ENCODE peak calls at places on chromosomes 12 and 14, in nine cellular contexts. T is fibroblast of lung; S is ovary; L is GM23248; O is A549; P is CD4-positive, CD25-positive, alpha-beta regulatory T cell; K is Peyer's patch; Z is naive thymus-derived CD4-positive, alpha-beta T cell; D is colonic mucosa. Y is an unnamed sample. For H3K4me1 and H3K9me3, the result is how much of the 10 kb centered on the place peaks cover.

GRCh38 chr12:2244013-2244861 is 191.4 kb downstream of the CACNA1C start:
- DNase-seq in T (peak), S (no peak), L (peak), O (no peak), P (no peak), K (no peak), Z (no peak), D (no peak), Y (no peak)

GRCh38 chr14:99751539-99752485 is 41.4 kb upstream of the EML1 start:
- DNase-seq in T (peak), S (no peak), L (peak), O (no peak), P (no peak), K (no peak), Z (no peak), D (no peak), Y (no peak)

GRCh38 chr12:123113038-123113437 is 37.9 kb downstream of the PITPNM2 start:
- DNase-seq in T (no peak), S (no peak), L (no peak), O (no peak), P (no peak), K (no peak), Z (no peak), D (no peak), Y (peak)

GRCh38 chr12:101697930-101698781 is 716 bp downstream of the CHPT1 start:
- DNase-seq in T (peak), S (peak), L (peak), O (peak), P (peak), K (peak), Z (peak), D (peak), Y (peak)

GRCh38 chr14:91038439-91038838 is 22.0 kb downstream of the RPS6KA5 start:
- DNase-seq in T (peak), S (no peak), L (peak), O (no peak), P (no peak), K (no peak), Z (no peak), D (no peak), Y (no peak)

GRCh38 chr12:88381456-88381855 is 198.8 kb downstream of the KITLG start:
- DNase-seq in T (no peak), S (no peak), L (no peak), O (no peak), P (no peak), K (no peak), Z (no peak), D (no peak), Y (no peak)

GRCh38 chr12:70271025-70271424 is 27.8 kb downstream of the CNOT2 start:
- DNase-seq in T (no peak), S (no peak), L (no peak), O (no peak), P (no peak), K (no peak), Z (no peak), D (no peak), Y (no peak)

GRCh38 chr12:54420766-54421144 is 1.7 kb upstream of the ITGA5 start:
- DNase-seq in T (no peak), S (no peak), L (peak), O (no peak), P (no peak), K (peak), Z (no peak), D (no peak), Y (no peak)

GRCh38 chr12:131131077-131131807 is 177.5 kb downstream of the ADGRD1 start:
- DNase-seq in T (no peak), S (peak), L (no peak), O (no peak), P (no peak), K (peak), Z (no peak), D (no peak), Y (no peak)

GRCh38 chr14:54348001-54348611 is 48.7 kb upstream of the CDKN3 start:
- DNase-seq in T (no peak), S (no peak), L (peak), O (peak), P (peak), K (no peak), Z (no peak), D (no peak), Y (no peak)

GRCh38 chr14:50875359-50876090 is 3.7 kb downstream of the ABHD12B start:
- DNase-seq in T (peak), S (no peak), L (peak), O (no peak), P (peak), K (peak), Z (peak), D (no peak), Y (no peak)

GRCh38 chr12:80161612-80162011 is 62.3 kb downstream of the OTOGL start:
- DNase-seq in T (no peak), S (no peak), L (no peak), O (no peak), P (no peak), K (no peak), Z (no peak), D (no peak), Y (no peak)

GRCh38 chr14:70789961-70790360 is 19.4 kb downstream of the MAP3K9 start:
- DNase-seq in T (no peak), S (no peak), L (no peak), O (no peak), P (no peak), K (no peak), Z (no peak), D (no peak), Y (no peak)

GRCh38 chr14:100731846-100732765 is 5.4 kb downstream of the DLK1 start:
- DNase-seq in T (no peak), S (no peak), L (no peak), O (no peak), P (no peak), K (no peak), Z (no peak), D (no peak), Y (no peak)

GRCh38 chr12:48996794-48997718 is 2.1 kb downstream of the DDN start:
- DNase-seq in T (peak), S (peak), L (peak), O (peak), P (peak), K (peak), Z (peak), D (peak), Y (peak)

GRCh38 chr14:21257395-21258193 is 11.6 kb downstream of the HNRNPC start:
- DNase-seq in T (no peak), S (no peak), L (peak), O (no peak), P (no peak), K (no peak), Z (no peak), D (no peak), Y (no peak)

GRCh38 chr14:76267322-76268012 is 108.5 kb upstream of the ESRRB start:
- DNase-seq in T (peak), S (peak), L (peak), O (no peak), P (peak), K (peak), Z (peak), D (peak), Y (peak)

GRCh38 chr14:47872588-47872987 is 197.2 kb upstream of the MDGA2 start:
- DNase-seq in T (no peak), S (no peak), L (no peak), O (no peak), P (no peak), K (no peak), Z (no peak), D (no peak), Y (no peak)

GRCh38 chr12:79618848-79619404 is 71.8 kb downstream of the PAWR start:
- DNase-seq in T (peak), S (no peak), L (peak), O (no peak), P (no peak), K (no peak), Z (no peak), D (no peak), Y (no peak)

GRCh38 chr14:51564460-51564859 is 87.2 kb upstream of the FRMD6 start:
- DNase-seq in T (no peak), S (no peak), L (no peak), O (no peak), P (no peak), K (no peak), Z (no peak), D (no peak), Y (peak)

GRCh38 chr12:116737774-116738657 is at the start of the genes RNFT2 and SPRING1:
- DNase-seq in T (peak), S (peak), L (peak), O (peak), P (peak), K (peak), Z (peak), D (peak), Y (peak)

GRCh38 chr12:12916135-12916956 is 25.0 kb downstream of the GPRC5A start:
- DNase-seq in T (peak), S (peak), L (peak), O (peak), P (peak), K (peak), Z (peak), D (peak), Y (peak)

GRCh38 chr14:64645220-64645891 is 58.9 kb upstream of the PLEKHG3 start:
- DNase-seq in T (peak), S (peak), L (peak), O (no peak), P (no peak), K (no peak), Z (no peak), D (no peak), Y (no peak)

GRCh38 chr12:64025174-64025958 is 180.9 kb downstream of the SRGAP1 start:
- DNase-seq in T (no peak), S (no peak), L (no peak), O (no peak), P (no peak), K (no peak), Z (no peak), D (no peak), Y (no peak)

GRCh38 chr12:104859144-104859543 is 98.9 kb downstream of the SLC41A2 start:
- DNase-seq in T (peak), S (no peak), L (peak), O (no peak), P (no peak), K (no peak), Z (no peak), D (no peak), Y (no peak)

GRCh38 chr14:76696791-76697190 is 64.5 kb upstream of the VASH1 start:
- DNase-seq in T (no peak), S (no peak), L (no peak), O (no peak), P (no peak), K (no peak), Z (no peak), D (no peak), Y (no peak)

GRCh38 chr12:86837246-86837645 is 581.1 kb upstream of the MGAT4C start:
- DNase-seq in T (peak), S (no peak), L (no peak), O (no peak), P (no peak), K (no peak), Z (no peak), D (no peak), Y (no peak)

GRCh38 chr14:77615231-77616132 is 955 bp downstream of the SPTLC2 start:
- DNase-seq in T (peak), S (no peak), L (peak), O (no peak), P (peak), K (no peak), Z (peak), D (peak), Y (no peak)

GRCh38 chr14:35285991-35286564 is 6.1 kb upstream of the PSMA6 start:
- DNase-seq in T (no peak), S (no peak), L (no peak), O (no peak), P (peak), K (no peak), Z (no peak), D (no peak), Y (no peak)
- H3K4me1 ChIP-seq in T (under half), S (under half), L (under half), O (under half), P (under half), K (under half), Z (under half), D (under half), Y (under half)

DNA sequence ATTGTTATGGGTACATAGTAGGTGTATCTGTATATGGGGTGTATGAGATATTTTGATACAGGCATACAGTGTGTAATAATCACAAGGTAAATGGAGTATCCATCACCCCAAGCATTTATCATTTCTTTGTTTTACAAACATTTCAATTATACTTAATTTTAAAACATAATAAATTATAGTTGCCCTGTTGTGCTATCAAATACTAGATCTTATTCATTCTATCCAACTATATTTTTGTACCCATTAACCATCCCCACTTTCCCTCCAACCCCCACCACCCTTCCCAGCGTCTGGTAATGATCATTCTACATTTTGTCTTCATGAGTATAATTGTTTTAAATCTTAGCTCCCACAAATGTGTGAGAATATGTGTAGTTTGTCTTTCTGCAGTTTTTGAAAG is 302.6 kb downstream of the FOXG1 start:
- DNase-seq in T (no peak), S (no peak), L (no peak), O (no peak), P (no peak), K (no peak), Z (no peak), D (no peak), Y (no peak)
- H3K9me3 ChIP-seq in T (under half), S (under half), L (under half), O (under half), P (under half), K (under half), Z (under half), D (under half), Y (under half)

GRCh38 chr12:96366255-96366654 is 34.0 kb downstream of the CDK17 start:
- DNase-seq in T (no peak), S (no peak), L (no peak), O (no peak), P (no peak), K (no peak), Z (no peak), D (no peak), Y (no peak)

GRCh38 chr12:96360550-96360949 is 39.7 kb downstream of the CDK17 start:
- DNase-seq in T (no peak), S (no peak), L (no peak), O (no peak), P (no peak), K (no peak), Z (no peak), D (no peak), Y (no peak)

GRCh38 chr12:96361074-96361473 is 39.2 kb downstream of the CDK17 start:
- DNase-seq in T (no peak), S (no peak), L (no peak), O (no peak), P (no peak), K (no peak), Z (no peak), D (no peak), Y (no peak)

GRCh38 chr12:96365604-96366230 is 34.5 kb downstream of the CDK17 start:
- DNase-seq in T (peak), S (no peak), L (peak), O (no peak), P (no peak), K (no peak), Z (no peak), D (no peak), Y (no peak)

GRCh38 chr12:96364092-96364700 is 36.0 kb downstream of the CDK17 start:
- DNase-seq in T (no peak), S (no peak), L (no peak), O (no peak), P (no peak), K (no peak), Z (no peak), D (no peak), Y (no peak)
- H3K4me1 ChIP-seq in T (under half), S (under half), L (half or more), O (under half), P (under half), K (under half), Z (under half), D (under half), Y (under half)

GRCh38 chr12:34108967-34109366 is 86.7 kb downstream of the ALG10 start:
- DNase-seq in T (no peak), S (no peak), L (no peak), O (no peak), P (no peak), K (no peak), Z (no peak), D (no peak), Y (no peak)

GRCh38 chr12:34107016-34107415 is 84.7 kb downstream of the ALG10 start:
- DNase-seq in T (no peak), S (no peak), L (no peak), O (no peak), P (no peak), K (no peak), Z (no peak), D (no peak), Y (no peak)

GRCh38 chr12:34107781-34108404 is 85.6 kb downstream of the ALG10 start:
- DNase-seq in T (no peak), S (no peak), L (no peak), O (no peak), P (no peak), K (no peak), Z (no peak), D (no peak), Y (no peak)

GRCh38 chr12:34108405-34108803 is 86.1 kb downstream of the ALG10 start:
- DNase-seq in T (no peak), S (no peak), L (no peak), O (no peak), P (no peak), K (no peak), Z (no peak), D (no peak), Y (no peak)

DNA sequence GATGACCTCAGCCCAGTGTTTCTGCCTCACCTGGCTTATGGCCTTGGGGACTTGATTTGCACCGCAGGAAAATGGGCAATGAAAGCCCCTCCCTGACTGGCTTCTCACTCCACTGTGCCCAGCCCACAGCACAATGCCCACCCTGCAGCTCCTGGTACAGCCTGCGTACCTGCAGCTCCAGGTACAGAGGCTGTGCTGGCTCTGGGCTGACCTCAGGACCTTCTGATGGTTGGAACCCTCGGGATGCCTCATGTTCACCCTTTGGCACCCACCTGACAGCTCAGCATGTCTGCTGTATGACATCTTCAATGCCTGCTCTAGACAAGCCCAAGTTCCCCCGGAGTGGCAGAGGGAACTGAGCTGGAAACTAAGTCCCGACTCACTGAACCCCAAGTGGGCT is 87.1 kb downstream of the ALG10 start:
- DNase-seq in T (no peak), S (no peak), L (no peak), O (no peak), P (no peak), K (no peak), Z (no peak), D (no peak), Y (no peak)
- H3K9me3 ChIP-seq in T (under half), S (under half), L (under half), O (under half), P (under half), K (under half), Z (under half), D (under half), Y (under half)

GRCh38 chr12:15545329-15545728 is 223.0 kb downstream of the PTPRO start:
- DNase-seq in T (no peak), S (no peak), L (no peak), O (no peak), P (no peak), K (no peak), Z (no peak), D (no peak), Y (no peak)
- H3K4me1 ChIP-seq in T (under half), S (under half), L (under half), O (under half), P (under half), K (under half), Z (half or more), D (under half), Y (under half)

GRCh38 chr14:104323551-104324175 is 185.3 kb downstream of the KIF26A start:
- DNase-seq in T (no peak), S (no peak), L (no peak), O (no peak), P (no peak), K (no peak), Z (peak), D (peak), Y (no peak)
- H3K9me3 ChIP-seq in T (under half), S (under half), L (under half), O (under half), P (under half), K (under half), Z (under half), D (under half), Y (under half)

DNA sequence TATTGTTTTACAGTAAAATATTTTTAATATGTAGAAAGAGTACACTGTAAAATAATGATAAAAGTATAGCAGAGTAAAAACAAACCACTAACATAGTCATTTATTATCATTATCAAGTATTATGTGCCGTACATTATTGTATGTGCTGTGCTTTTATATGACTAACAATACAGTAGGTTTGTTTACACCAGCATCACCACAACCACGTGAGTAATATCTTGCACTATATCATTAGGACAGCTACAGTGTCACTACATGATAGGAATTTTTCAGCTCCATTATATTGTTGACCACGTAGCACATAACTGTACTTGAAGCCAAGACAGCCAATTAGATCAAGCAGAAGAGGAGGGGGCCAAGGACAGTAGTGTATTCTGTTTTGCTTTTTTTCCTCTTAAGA is 415.4 kb downstream of the RAD51B start:
- DNase-seq in T (peak), S (no peak), L (peak), O (no peak), P (no peak), K (no peak), Z (no peak), D (no peak), Y (no peak)
- H3K4me1 ChIP-seq in T (under half), S (under half), L (under half), O (half or more), P (under half), K (half or more), Z (under half), D (under half), Y (under half)

Y was measured in thyroid gland.